ENCODE peak calls at places on chromosomes 3 and 15, in four cellular contexts. P, E, S and X are unnamed samples. For H3K4me1, the result is how much of the 10 kb centered on the place peaks cover.

GRCh38 chr3:48429416-48430358 is at the start of gene PLXNB1:
- DNase-seq in P (no peak), E (peak), S (peak), X (peak)

GRCh38 chr15:82918607-82919230 is 33.8 kb downstream of the HOMER2 start:
- DNase-seq in P (no peak), E (no peak), S (no peak), X (peak)

GRCh38 chr3:33046521-33046920 is 50.4 kb downstream of the GLB1 start:
- DNase-seq in P (no peak), E (no peak), S (no peak), X (no peak)

GRCh38 chr3:128726691-128727031 is 678 bp downstream of the RAB7A start:
- DNase-seq in P (peak), E (peak), S (no peak), X (peak)

GRCh38 chr3:196627043-196627442 is 12.5 kb upstream of the NRROS start:
- DNase-seq in P (no peak), E (no peak), S (no peak), X (no peak)

GRCh38 chr3:160225181-160226025 is at the start of gene C3orf80:
- DNase-seq in P (no peak), E (no peak), S (peak), X (no peak)

GRCh38 chr3:98817546-98817945 is 54.4 kb downstream of the ST3GAL6 start:
- DNase-seq in P (peak), E (no peak), S (peak), X (no peak)

GRCh38 chr3:196537319-196537984 is 22.3 kb upstream of the SMCO1 start:
- DNase-seq in P (no peak), E (no peak), S (no peak), X (no peak)

GRCh38 chr3:124601189-124601588 is 129.1 kb upstream of the UMPS start:
- DNase-seq in P (no peak), E (no peak), S (no peak), X (no peak)

GRCh38 chr3:45224824-45225464 is 1.1 kb downstream of the TMEM158 start:
- DNase-seq in P (no peak), E (peak), S (peak), X (peak)

GRCh38 chr15:41494190-41494921 is 682 bp downstream of the ITPKA start:
- DNase-seq in P (no peak), E (no peak), S (peak), X (no peak)

GRCh38 chr15:69402816-69403215 is 11.3 kb upstream of the KIF23 start:
- DNase-seq in P (no peak), E (no peak), S (no peak), X (no peak)

GRCh38 chr3:69232447-69232846 is 110.1 kb upstream of the LMOD3 start:
- DNase-seq in P (no peak), E (no peak), S (no peak), X (no peak)

GRCh38 chr3:64650096-64650622 is 37.6 kb downstream of the ADAMTS9 start:
- DNase-seq in P (no peak), E (no peak), S (no peak), X (no peak)

GRCh38 chr3:30437172-30437571 is 169.2 kb upstream of the TGFBR2 start:
- DNase-seq in P (no peak), E (no peak), S (no peak), X (peak)

GRCh38 chr3:6807967-6808588 is 52.8 kb upstream of the GRM7 start:
- DNase-seq in P (no peak), E (no peak), S (no peak), X (no peak)

GRCh38 chr3:101142160-101142559 is 148.9 kb upstream of the ABI3BP start:
- DNase-seq in P (no peak), E (no peak), S (no peak), X (no peak)

DNA sequence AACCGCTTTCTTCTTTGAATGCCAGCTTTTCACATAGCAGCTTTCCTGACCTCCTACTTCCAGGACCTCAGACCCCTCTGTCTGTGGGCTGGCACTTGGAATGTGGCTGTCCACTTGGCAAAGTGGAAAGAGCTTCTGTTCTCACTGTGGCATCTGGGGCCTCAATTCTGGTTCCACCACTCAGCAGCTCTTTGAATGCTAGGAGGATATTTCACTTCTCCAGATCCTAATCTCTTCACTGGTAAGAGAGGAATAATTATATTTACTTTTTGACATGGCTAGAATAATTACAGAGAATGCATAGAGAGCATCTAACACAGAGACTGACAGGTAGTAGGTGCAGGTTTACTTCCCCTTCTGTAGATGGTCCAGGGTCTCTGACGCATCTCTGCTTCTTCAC is 405.9 kb downstream of the LPP start:
- DNase-seq in P (no peak), E (no peak), S (no peak), X (no peak)
- H3K4me1 ChIP-seq in P (under half), E (under half), S (under half), X (under half)

GRCh38 chr3:194081826-194082225 is 54.1 kb upstream of the HES1 start:
- DNase-seq in P (no peak), E (no peak), S (no peak), X (no peak)
- H3K4me1 ChIP-seq in P (under half), E (under half), S (under half), X (under half)

GRCh38 chr15:51160484-51160883 is 65.8 kb upstream of the TNFAIP8L3 start:
- DNase-seq in P (no peak), E (no peak), S (no peak), X (no peak)
- H3K4me1 ChIP-seq in P (under half), E (under half), S (under half), X (under half)

DNA sequence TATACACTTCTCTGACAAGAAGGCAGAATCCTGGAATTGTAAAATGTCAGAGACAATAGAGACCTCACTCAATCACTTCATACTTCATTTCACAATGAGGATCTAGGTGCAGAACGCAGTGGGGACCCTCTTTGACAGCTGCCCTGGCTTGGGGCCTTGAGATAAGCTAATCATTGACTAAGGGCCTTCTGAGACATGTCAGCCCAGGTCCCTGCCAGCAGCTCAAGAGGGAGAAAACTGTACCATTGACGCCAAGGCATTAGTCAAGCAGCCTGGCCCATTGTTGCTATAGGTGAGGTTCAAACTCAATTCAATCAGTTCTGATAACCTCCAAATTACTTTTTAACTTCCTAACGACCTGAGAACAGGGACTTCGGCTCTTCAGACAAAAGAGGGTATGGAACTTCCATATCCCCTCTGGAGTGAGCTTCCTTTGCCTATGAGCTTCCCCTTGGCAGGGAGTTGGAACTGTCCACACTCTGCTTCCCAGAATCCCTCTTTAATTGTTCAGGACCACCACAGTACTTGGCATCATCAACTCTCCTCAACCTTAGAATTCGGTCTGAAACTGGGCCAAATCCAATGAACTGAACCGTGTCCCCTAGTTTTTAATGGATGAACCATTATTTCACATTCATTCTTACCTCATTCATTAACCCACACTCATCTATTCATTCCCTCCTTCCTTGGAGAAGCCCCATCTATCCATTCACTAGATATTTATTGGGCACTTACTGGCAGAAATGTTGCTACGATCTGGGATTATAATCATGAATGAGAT is 1.5 kb upstream of the CYP8B1 start:
- DNase-seq in P (no peak), E (no peak), S (no peak), X (no peak)
- H3K4me1 ChIP-seq in P (under half), E (under half), S (under half), X (under half)

GRCh38 chr15:67175643-67176071 is 78.8 kb downstream of the AAGAB start:
- DNase-seq in P (no peak), E (peak), S (no peak), X (no peak)
- H3K4me1 ChIP-seq in P (half or more), E (under half), S (half or more), X (under half)

DNA sequence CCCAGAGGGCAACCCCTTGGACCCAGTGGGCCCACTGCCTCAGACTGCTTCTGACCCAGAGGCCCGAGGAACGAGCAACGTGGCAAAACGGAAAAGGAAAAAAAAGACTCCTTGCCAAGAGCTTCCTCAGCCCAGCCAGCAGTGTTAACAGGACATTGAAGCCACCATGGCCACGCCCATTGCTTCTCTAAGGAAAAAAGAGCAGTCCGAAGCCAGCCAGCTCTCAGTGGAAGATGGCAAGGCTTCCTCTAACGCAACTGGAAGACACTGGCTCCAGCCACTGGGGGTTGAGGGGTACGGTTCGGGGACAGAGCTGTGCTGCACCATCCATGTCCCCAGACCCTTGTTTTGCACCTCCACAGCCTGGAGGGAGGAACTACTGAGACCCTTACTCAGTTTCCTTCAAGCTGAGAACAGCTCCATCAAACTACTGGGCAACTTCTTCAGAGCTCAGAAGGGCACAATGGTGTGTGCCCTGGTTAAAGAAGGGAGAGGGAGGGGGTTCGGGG is 10.7 kb downstream of the BMF start:
- DNase-seq in P (no peak), E (peak), S (no peak), X (no peak)
- H3K4me1 ChIP-seq in P (half or more), E (half or more), S (half or more), X (under half)

GRCh38 chr15:77538011-77538410 is 94.7 kb downstream of the LINGO1 start:
- DNase-seq in P (no peak), E (no peak), S (no peak), X (no peak)

GRCh38 chr15:77537006-77537405 is 95.7 kb downstream of the LINGO1 start:
- DNase-seq in P (no peak), E (no peak), S (no peak), X (no peak)

GRCh38 chr15:77541421-77542181 is 91.1 kb downstream of the LINGO1 start:
- DNase-seq in P (no peak), E (no peak), S (no peak), X (no peak)

GRCh38 chr15:77540346-77541060 is 92.2 kb downstream of the LINGO1 start:
- DNase-seq in P (no peak), E (no peak), S (no peak), X (no peak)

DNA sequence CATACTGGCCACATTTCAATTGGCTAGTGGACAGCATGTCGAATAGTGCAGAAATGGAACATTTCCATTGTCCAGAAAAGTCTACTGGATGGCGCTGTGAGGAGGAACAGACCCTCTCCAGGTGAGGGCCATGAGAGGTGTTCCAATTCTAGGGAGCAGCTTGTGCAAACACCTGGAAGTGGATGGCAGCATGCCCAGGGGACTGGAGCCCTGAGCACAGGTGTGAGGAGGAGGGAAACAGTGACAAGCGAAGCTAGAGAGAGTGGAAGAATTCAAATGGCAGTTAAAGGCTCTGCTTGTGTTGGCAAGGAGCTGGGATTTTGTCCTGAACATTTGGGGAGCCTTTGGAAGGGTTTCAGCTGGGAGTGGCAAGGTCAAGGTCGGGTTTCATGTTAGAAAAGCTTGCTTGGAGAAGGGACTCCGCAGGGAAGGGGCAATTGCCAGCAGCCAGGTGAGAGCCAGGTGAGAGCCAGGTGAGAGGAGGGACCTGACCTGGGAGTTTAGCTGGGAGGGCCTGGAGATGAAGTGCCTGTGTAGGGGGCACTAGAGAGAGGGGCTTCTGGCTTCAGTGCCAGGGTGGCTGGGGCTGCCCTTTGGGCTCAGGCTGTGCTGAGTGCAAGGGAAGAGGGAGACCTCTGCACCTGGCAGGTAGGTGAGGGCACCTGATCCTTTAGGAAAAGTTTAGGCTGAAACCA is 93.8 kb downstream of the LINGO1 start:
- DNase-seq in P (no peak), E (no peak), S (no peak), X (peak)
- H3K4me1 ChIP-seq in P (under half), E (under half), S (under half), X (under half)

GRCh38 chr3:52092891-52093290 is 36.5 kb upstream of the DUSP7 start:
- DNase-seq in P (no peak), E (no peak), S (no peak), X (no peak)

GRCh38 chr3:52091566-52092290 is 35.4 kb upstream of the DUSP7 start:
- DNase-seq in P (no peak), E (no peak), S (no peak), X (no peak)

GRCh38 chr3:52094591-52095485 is 38.5 kb upstream of the DUSP7 start:
- DNase-seq in P (no peak), E (no peak), S (no peak), X (no peak)

GRCh38 chr3:52092291-52092660 is 35.9 kb upstream of the DUSP7 start:
- DNase-seq in P (no peak), E (no peak), S (no peak), X (no peak)

DNA sequence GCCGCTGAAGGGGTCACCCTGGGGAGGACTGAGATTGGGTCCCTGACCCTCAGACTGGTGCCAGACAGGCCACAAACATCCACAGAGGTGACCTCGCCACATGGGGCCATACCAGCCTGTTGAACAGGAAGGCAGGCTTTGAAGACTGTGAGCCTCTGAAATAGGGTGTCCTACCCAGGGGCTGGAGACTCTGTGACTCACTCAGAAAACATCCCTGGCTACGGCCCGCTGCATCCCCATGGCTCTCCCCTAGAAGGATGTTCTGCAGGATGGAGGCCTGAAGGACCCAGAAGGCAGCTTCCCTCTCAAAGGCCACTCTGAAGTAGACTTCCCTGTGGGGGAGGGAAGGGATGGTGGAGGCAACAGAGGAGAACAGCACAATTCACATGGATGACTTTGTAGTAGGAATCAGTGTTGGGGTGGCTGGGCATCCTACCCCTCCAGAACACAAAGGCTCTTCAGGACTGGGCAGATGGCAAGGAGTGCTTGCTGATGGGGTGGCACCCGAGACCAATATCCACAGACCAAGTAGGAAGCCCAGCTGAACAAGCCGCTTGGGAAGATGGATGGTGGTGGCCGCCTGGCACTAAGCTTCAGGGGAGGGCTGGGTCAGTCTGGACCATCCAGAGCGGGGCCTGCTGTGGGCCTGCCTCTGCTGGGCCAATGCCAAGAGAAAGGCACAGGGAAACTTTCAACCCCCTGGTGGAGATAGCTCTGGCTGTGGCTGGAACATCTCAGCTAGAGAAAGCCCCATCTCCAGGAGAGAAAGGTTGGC is 37.6 kb upstream of the DUSP7 start:
- DNase-seq in P (no peak), E (no peak), S (no peak), X (no peak)
- H3K4me1 ChIP-seq in P (under half), E (under half), S (under half), X (under half)